ENCODE peak calls at places on chromosomes 13 and 19, in seven cellular contexts. One of them, this sample, is unnamed.

GRCh38 chr13:74046461-74046860 is 87.7 kb downstream of the KLF12 start:
- DNase-seq in EH: peak
- DNase-seq in endothelial cell: no peak
- DNase-seq in activated CD4-positive, alpha-beta T cell treated with anti-CD3 and anti-CD28 coated beads, Interleukin-2, amount 10 ng/mL, durations not matched to agents 7 days and 5 days: no peak
- DNase-seq in NCI-H345: no peak
- DNase-seq in heart right ventricle: no peak
- DNase-seq in HEK293T: no peak
- DNase-seq in this sample: no peak

GRCh38 chr19:1811942-1812425 is at the start of gene ATP8B3:
- DNase-seq in heart right ventricle: peak
- DNase-seq in activated CD4-positive, alpha-beta T cell treated with anti-CD3 and anti-CD28 coated beads, Interleukin-2, amount 10 ng/mL, durations not matched to agents 7 days and 5 days: no peak
- DNase-seq in HEK293T: no peak
- DNase-seq in EH: no peak
- DNase-seq in endothelial cell: no peak
- DNase-seq in NCI-H345: no peak
- DNase-seq in this sample: peak

GRCh38 chr13:37175996-37176395 is 70.5 kb upstream of the CSNK1A1L start:
- DNase-seq in NCI-H345: no peak
- DNase-seq in heart right ventricle: no peak
- DNase-seq in activated CD4-positive, alpha-beta T cell treated with anti-CD3 and anti-CD28 coated beads, Interleukin-2, amount 10 ng/mL, durations not matched to agents 7 days and 5 days: no peak
- DNase-seq in endothelial cell: no peak
- DNase-seq in EH: peak
- DNase-seq in HEK293T: no peak
- DNase-seq in this sample: no peak

GRCh38 chr13:99196466-99197256 is 4.0 kb upstream of the UBAC2 start:
- DNase-seq in heart right ventricle: no peak
- DNase-seq in activated CD4-positive, alpha-beta T cell treated with anti-CD3 and anti-CD28 coated beads, Interleukin-2, amount 10 ng/mL, durations not matched to agents 7 days and 5 days: no peak
- DNase-seq in endothelial cell: no peak
- DNase-seq in NCI-H345: no peak
- DNase-seq in HEK293T: no peak
- DNase-seq in EH: peak
- DNase-seq in this sample: peak

GRCh38 chr13:83085186-83085900 is 796.9 kb downstream of the SLITRK1 start:
- DNase-seq in NCI-H345: no peak
- DNase-seq in EH: peak
- DNase-seq in heart right ventricle: no peak
- DNase-seq in endothelial cell: no peak
- DNase-seq in HEK293T: no peak
- DNase-seq in activated CD4-positive, alpha-beta T cell treated with anti-CD3 and anti-CD28 coated beads, Interleukin-2, amount 10 ng/mL, durations not matched to agents 7 days and 5 days: no peak
- DNase-seq in this sample: no peak

GRCh38 chr13:58960909-58961308 is 1202.8 kb downstream of the DIAPH3 start:
- DNase-seq in endothelial cell: no peak
- DNase-seq in activated CD4-positive, alpha-beta T cell treated with anti-CD3 and anti-CD28 coated beads, Interleukin-2, amount 10 ng/mL, durations not matched to agents 7 days and 5 days: no peak
- DNase-seq in HEK293T: peak
- DNase-seq in EH: no peak
- DNase-seq in heart right ventricle: no peak
- DNase-seq in NCI-H345: peak
- DNase-seq in this sample: peak

GRCh38 chr13:29597701-29598100 is 2.2 kb upstream of the SLC7A1 start:
- DNase-seq in NCI-H345: no peak
- DNase-seq in HEK293T: no peak
- DNase-seq in heart right ventricle: no peak
- DNase-seq in activated CD4-positive, alpha-beta T cell treated with anti-CD3 and anti-CD28 coated beads, Interleukin-2, amount 10 ng/mL, durations not matched to agents 7 days and 5 days: no peak
- DNase-seq in EH: no peak
- DNase-seq in endothelial cell: no peak
- DNase-seq in this sample: no peak

GRCh38 chr13:62482351-62482750 is 1066.7 kb upstream of the PCDH20 start:
- DNase-seq in activated CD4-positive, alpha-beta T cell treated with anti-CD3 and anti-CD28 coated beads, Interleukin-2, amount 10 ng/mL, durations not matched to agents 7 days and 5 days: no peak
- DNase-seq in EH: no peak
- DNase-seq in HEK293T: no peak
- DNase-seq in endothelial cell: no peak
- DNase-seq in NCI-H345: peak
- DNase-seq in heart right ventricle: no peak
- DNase-seq in this sample: no peak

GRCh38 chr19:48645652-48646191 is at the start of gene CA11:
- DNase-seq in heart right ventricle: no peak
- DNase-seq in HEK293T: no peak
- DNase-seq in endothelial cell: peak
- DNase-seq in NCI-H345: no peak
- DNase-seq in EH: peak
- DNase-seq in activated CD4-positive, alpha-beta T cell treated with anti-CD3 and anti-CD28 coated beads, Interleukin-2, amount 10 ng/mL, durations not matched to agents 7 days and 5 days: no peak
- DNase-seq in this sample: no peak

GRCh38 chr13:97567510-97568243 is 133.7 kb downstream of the RAP2A start:
- DNase-seq in NCI-H345: no peak
- DNase-seq in heart right ventricle: no peak
- DNase-seq in endothelial cell: peak
- DNase-seq in EH: peak
- DNase-seq in activated CD4-positive, alpha-beta T cell treated with anti-CD3 and anti-CD28 coated beads, Interleukin-2, amount 10 ng/mL, durations not matched to agents 7 days and 5 days: no peak
- DNase-seq in HEK293T: no peak
- DNase-seq in this sample: peak

GRCh38 chr13:111296417-111296816 is 24.0 kb upstream of the TEX29 start:
- DNase-seq in EH: no peak
- DNase-seq in NCI-H345: no peak
- DNase-seq in activated CD4-positive, alpha-beta T cell treated with anti-CD3 and anti-CD28 coated beads, Interleukin-2, amount 10 ng/mL, durations not matched to agents 7 days and 5 days: no peak
- DNase-seq in heart right ventricle: no peak
- DNase-seq in HEK293T: no peak
- DNase-seq in endothelial cell: no peak
- DNase-seq in this sample: no peak

GRCh38 chr13:21089827-21090226 is 28.4 kb upstream of the LATS2 start:
- DNase-seq in HEK293T: no peak
- DNase-seq in heart right ventricle: no peak
- DNase-seq in endothelial cell: no peak
- DNase-seq in NCI-H345: no peak
- DNase-seq in activated CD4-positive, alpha-beta T cell treated with anti-CD3 and anti-CD28 coated beads, Interleukin-2, amount 10 ng/mL, durations not matched to agents 7 days and 5 days: no peak
- DNase-seq in EH: no peak
- DNase-seq in this sample: no peak

GRCh38 chr19:55216461-55217198 is 7.3 kb upstream of the PTPRH start:
- DNase-seq in EH: peak
- DNase-seq in NCI-H345: peak
- DNase-seq in activated CD4-positive, alpha-beta T cell treated with anti-CD3 and anti-CD28 coated beads, Interleukin-2, amount 10 ng/mL, durations not matched to agents 7 days and 5 days: peak
- DNase-seq in HEK293T: peak
- DNase-seq in heart right ventricle: peak
- DNase-seq in endothelial cell: peak
- DNase-seq in this sample: peak

GRCh38 chr13:45361596-45362206 is 20.7 kb upstream of the TPT1 start:
- DNase-seq in NCI-H345: no peak
- DNase-seq in HEK293T: no peak
- DNase-seq in activated CD4-positive, alpha-beta T cell treated with anti-CD3 and anti-CD28 coated beads, Interleukin-2, amount 10 ng/mL, durations not matched to agents 7 days and 5 days: no peak
- DNase-seq in EH: peak
- DNase-seq in heart right ventricle: no peak
- DNase-seq in endothelial cell: no peak
- DNase-seq in this sample: no peak

GRCh38 chr19:38145627-38146026 is 78.4 kb downstream of the DPF1 start:
- DNase-seq in activated CD4-positive, alpha-beta T cell treated with anti-CD3 and anti-CD28 coated beads, Interleukin-2, amount 10 ng/mL, durations not matched to agents 7 days and 5 days: no peak
- DNase-seq in HEK293T: no peak
- DNase-seq in NCI-H345: no peak
- DNase-seq in heart right ventricle: no peak
- DNase-seq in EH: no peak
- DNase-seq in endothelial cell: no peak
- DNase-seq in this sample: no peak

GRCh38 chr19:49853852-49854849 is 3.2 kb downstream of the PTOV1 start:
- DNase-seq in endothelial cell: no peak
- DNase-seq in NCI-H345: no peak
- DNase-seq in activated CD4-positive, alpha-beta T cell treated with anti-CD3 and anti-CD28 coated beads, Interleukin-2, amount 10 ng/mL, durations not matched to agents 7 days and 5 days: no peak
- DNase-seq in heart right ventricle: no peak
- DNase-seq in HEK293T: no peak
- DNase-seq in EH: no peak
- DNase-seq in this sample: no peak

GRCh38 chr13:79631260-79631659 is 150.3 kb downstream of the NDFIP2 start:
- DNase-seq in activated CD4-positive, alpha-beta T cell treated with anti-CD3 and anti-CD28 coated beads, Interleukin-2, amount 10 ng/mL, durations not matched to agents 7 days and 5 days: no peak
- DNase-seq in EH: peak
- DNase-seq in endothelial cell: no peak
- DNase-seq in heart right ventricle: no peak
- DNase-seq in NCI-H345: no peak
- DNase-seq in HEK293T: no peak
- DNase-seq in this sample: peak

GRCh38 chr13:81874253-81874652 is 1533.3 kb upstream of the SPRY2 start:
- DNase-seq in heart right ventricle: no peak
- DNase-seq in endothelial cell: no peak
- DNase-seq in HEK293T: no peak
- DNase-seq in EH: no peak
- DNase-seq in activated CD4-positive, alpha-beta T cell treated with anti-CD3 and anti-CD28 coated beads, Interleukin-2, amount 10 ng/mL, durations not matched to agents 7 days and 5 days: no peak
- DNase-seq in NCI-H345: no peak
- DNase-seq in this sample: no peak

GRCh38 chr13:59946924-59947323 is 216.8 kb downstream of the DIAPH3 start:
- DNase-seq in NCI-H345: no peak
- DNase-seq in endothelial cell: no peak
- DNase-seq in HEK293T: no peak
- DNase-seq in heart right ventricle: no peak
- DNase-seq in EH: peak
- DNase-seq in activated CD4-positive, alpha-beta T cell treated with anti-CD3 and anti-CD28 coated beads, Interleukin-2, amount 10 ng/mL, durations not matched to agents 7 days and 5 days: no peak
- DNase-seq in this sample: no peak

GRCh38 chr13:26679945-26680516 is 80.6 kb downstream of the GPR12 start:
- DNase-seq in NCI-H345: no peak
- DNase-seq in heart right ventricle: no peak
- DNase-seq in EH: peak
- DNase-seq in endothelial cell: peak
- DNase-seq in HEK293T: no peak
- DNase-seq in activated CD4-positive, alpha-beta T cell treated with anti-CD3 and anti-CD28 coated beads, Interleukin-2, amount 10 ng/mL, durations not matched to agents 7 days and 5 days: no peak
- DNase-seq in this sample: no peak

GRCh38 chr13:104011505-104012270 is 945.5 kb upstream of the SLC10A2 start:
- DNase-seq in heart right ventricle: no peak
- DNase-seq in EH: no peak
- DNase-seq in endothelial cell: no peak
- DNase-seq in activated CD4-positive, alpha-beta T cell treated with anti-CD3 and anti-CD28 coated beads, Interleukin-2, amount 10 ng/mL, durations not matched to agents 7 days and 5 days: no peak
- DNase-seq in HEK293T: peak
- DNase-seq in NCI-H345: no peak
- DNase-seq in this sample: no peak

GRCh38 chr13:29594710-29595379 is 643 bp downstream of the SLC7A1 start:
- DNase-seq in activated CD4-positive, alpha-beta T cell treated with anti-CD3 and anti-CD28 coated beads, Interleukin-2, amount 10 ng/mL, durations not matched to agents 7 days and 5 days: peak
- DNase-seq in NCI-H345: peak
- DNase-seq in heart right ventricle: peak
- DNase-seq in EH: peak
- DNase-seq in HEK293T: peak
- DNase-seq in endothelial cell: peak
- DNase-seq in this sample: no peak

This sample was measured in Kasumi-1.